ENCODE peak calls at places on chromosomes 13 and 19, in eight cellular contexts. B is uterus; F is suprapubic skin; D is left lung; E is tibial artery; Y is GM23338; J is left ventricle myocardium inferior; H is CD8-positive, alpha-beta T cell. V is an unnamed sample.

GRCh38 chr19:13817615-13818371 is 22.6 kb downstream of the ZSWIM4 start:
- DNase-seq in E (no peak), J (no peak), F (peak; percentile 80), H (no peak), D (peak; percentile 91), B (no peak), Y (peak; percentile 99), V (peak; percentile 91)

GRCh38 chr13:31625115-31625514 is 114.2 kb upstream of the RXFP2 start:
- DNase-seq in B (no peak), H (no peak), E (no peak), F (no peak), D (no peak), Y (no peak), J (no peak), V (no peak)

GRCh38 chr19:16861875-16862274 is 26.9 kb upstream of the F2RL3 start:
- DNase-seq in F (no peak), J (no peak), Y (no peak), B (no peak), H (no peak), D (peak; percentile 4), E (no peak), V (no peak)

GRCh38 chr13:33349314-33349995 is 63.9 kb upstream of the STARD13 start:
- DNase-seq in F (no peak), D (no peak), E (peak; percentile 74), B (peak; percentile 26), Y (peak; percentile 36), J (peak; percentile 28), H (no peak), V (no peak)

GRCh38 chr19:45717983-45718650 is 12.6 kb downstream of the FBXO46 start:
- DNase-seq in J (no peak), H (no peak), B (no peak), F (no peak), Y (no peak), E (peak; percentile 73), D (no peak), V (peak; percentile 66)

GRCh38 chr13:114049026-114049425 is 75.2 kb upstream of the C13orf46 start:
- DNase-seq in J (no peak), B (no peak), H (peak; percentile 34), E (no peak), D (peak; percentile 84), Y (no peak), F (no peak), V (no peak)

GRCh38 chr19:46731007-46731501 is 14.1 kb upstream of the PRKD2 start:
- DNase-seq in E (no peak), H (no peak), D (peak; percentile 91), B (no peak), F (no peak), J (no peak), Y (no peak), V (peak; percentile 71)

GRCh38 chr13:99971576-99972189 is at the start of gene ZIC5:
- DNase-seq in E (no peak), B (no peak), Y (peak; percentile 93), F (no peak), D (peak; percentile 54), H (no peak), J (no peak), V (no peak)

GRCh38 chr13:28409648-28410047 is 85.3 kb downstream of the FLT1 start:
- DNase-seq in D (no peak), Y (no peak), J (no peak), H (no peak), F (no peak), E (no peak), B (no peak), V (no peak)

GRCh38 chr19:49057636-49058234 is at the start of gene CGB7:
- DNase-seq in E (peak; percentile 80), B (peak; percentile 77), Y (peak; percentile 91), H (peak; percentile 23), D (peak; percentile 89), J (peak; percentile 78), F (no peak), V (peak; percentile 87)

GRCh38 chr19:14300281-14300680 is 81.0 kb upstream of the ADGRE5 start:
- DNase-seq in J (no peak), H (no peak), F (no peak), E (no peak), B (no peak), D (no peak), Y (peak; percentile 74), V (no peak)

GRCh38 chr13:34911159-34911558 is 30.9 kb upstream of the NBEA start:
- DNase-seq in B (no peak), E (no peak), Y (no peak), H (no peak), D (no peak), J (no peak), F (no peak), V (no peak)

GRCh38 chr13:107113387-107113786 is 545.5 kb upstream of the ARGLU1 start:
- DNase-seq in B (no peak), F (no peak), Y (no peak), H (no peak), J (no peak), E (no peak), D (no peak), V (no peak)

GRCh38 chr13:95603887-95604533 is 40.5 kb downstream of the DZIP1 start:
- DNase-seq in J (no peak), H (no peak), Y (no peak), D (peak; percentile 80), F (no peak), E (no peak), B (no peak), V (peak; percentile 70)

GRCh38 chr19:34310494-34310981 is 54.5 kb upstream of the GPI start:
- DNase-seq in F (no peak), B (no peak), H (no peak), D (no peak), J (no peak), E (no peak), Y (no peak), V (no peak)

DNA sequence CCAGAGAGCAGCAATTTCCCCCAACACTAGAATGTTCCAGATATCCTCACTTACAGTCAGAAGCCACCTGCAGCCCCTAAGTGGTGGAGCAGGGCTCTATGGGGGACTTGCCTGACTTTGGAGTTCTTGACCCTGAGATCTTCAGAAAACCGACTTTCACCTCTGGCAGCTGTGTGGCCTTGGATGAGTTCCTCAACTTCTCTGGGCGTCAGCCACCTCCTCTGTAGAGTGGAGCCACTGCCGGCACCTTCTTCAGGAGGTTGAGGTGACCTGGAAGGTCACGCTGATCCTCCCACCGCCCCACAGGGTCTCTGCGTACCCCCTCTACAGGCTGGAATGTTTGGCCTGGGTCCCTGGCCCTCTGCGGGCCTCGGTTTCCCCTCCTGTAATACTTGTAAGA is 7.1 kb upstream of the FUT5 start:
- DNase-seq in Y (no peak), E (no peak), H (no peak), B (no peak), D (no peak), F (no peak), J (no peak), V (no peak)
- TF ChIP-seq CTCF in Y (no peak), E (no peak), H (no peak), B (no peak), D (no peak), F (no peak), J (no peak), V (no peak)

GRCh38 chr19:55624109-55625003 is at the start of gene ZNF784:
- DNase-seq in Y (peak; percentile 96), H (peak; percentile 93), B (peak; percentile 92), F (peak; percentile 96), J (peak; percentile 92), E (peak; percentile 95), D (peak; percentile 96), V (peak; percentile 95)

GRCh38 chr19:55623130-55623868 is 1.1 kb downstream of the ZNF784 start:
- DNase-seq in H (no peak), D (peak; percentile 63), Y (no peak), J (no peak), B (no peak), F (no peak), E (no peak), V (no peak)

GRCh38 chr19:55622242-55622969 is 2.0 kb downstream of the ZNF784 start:
- DNase-seq in H (no peak), F (no peak), B (no peak), E (no peak), J (no peak), Y (no peak), D (peak; percentile 79), V (peak; percentile 64)

GRCh38 chr19:55626350-55626749 is 2.0 kb upstream of the ZNF784 start:
- DNase-seq in E (no peak), B (no peak), F (no peak), D (no peak), Y (no peak), J (no peak), H (peak; percentile 35), V (no peak)

GRCh38 chr19:55625004-55625326 is 599 bp upstream of the ZNF784 start:
- DNase-seq in J (no peak), B (no peak), D (peak; percentile 67), F (no peak), H (no peak), Y (peak; percentile 9), E (no peak), V (no peak)
- H3K4me3 ChIP-seq in J (peak overlapping the region; percentile 69), B (peak overlapping the region; percentile 58), D (peak overlapping the region; percentile 30), F (peak overlapping the region; percentile 62), H (peak overlapping the region; percentile 88), Y (peak overlapping the region; percentile 69), E (peak overlapping the region; percentile 61), V (peak overlapping the region; percentile 53)

DNA sequence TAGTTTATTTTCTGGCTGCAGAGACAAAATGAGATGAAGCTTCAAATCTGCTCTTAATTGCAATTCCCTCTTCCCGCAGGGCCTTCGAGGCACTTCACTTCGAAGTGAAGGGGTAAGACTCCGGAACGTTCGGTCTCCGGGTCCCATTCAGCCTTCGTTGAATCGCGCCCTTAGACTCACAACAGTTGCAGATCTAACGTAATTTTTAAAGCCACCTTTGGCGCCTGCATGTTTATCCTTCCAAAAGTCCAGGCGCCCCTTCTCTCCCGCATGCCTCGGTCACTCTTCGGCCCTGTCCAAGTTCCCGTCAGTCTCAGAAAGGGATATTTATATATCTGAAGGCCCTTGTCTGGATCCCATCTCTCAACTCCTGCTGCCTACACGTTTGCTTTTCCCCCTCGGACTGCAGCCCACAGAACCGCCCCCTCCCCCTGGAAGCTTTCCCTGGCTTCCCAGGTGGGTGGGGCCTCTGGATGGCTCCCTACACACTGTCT is 912 bp upstream of the KCTD12 start:
- DNase-seq in B (peak; percentile 23), J (peak; percentile 16), Y (peak; percentile 46), F (no peak), D (no peak), E (no peak), H (no peak), V (no peak)
- H3K27ac ChIP-seq in B (peak overlapping the region; percentile 95), J (peak overlapping the region; percentile 89), Y (no peak overlapping the region), F (peak overlapping the region; percentile 97), D (peak overlapping the region; percentile 95), E (peak overlapping the region; percentile 87), H (no peak overlapping the region), V (peak overlapping the region; percentile 92)

DNA sequence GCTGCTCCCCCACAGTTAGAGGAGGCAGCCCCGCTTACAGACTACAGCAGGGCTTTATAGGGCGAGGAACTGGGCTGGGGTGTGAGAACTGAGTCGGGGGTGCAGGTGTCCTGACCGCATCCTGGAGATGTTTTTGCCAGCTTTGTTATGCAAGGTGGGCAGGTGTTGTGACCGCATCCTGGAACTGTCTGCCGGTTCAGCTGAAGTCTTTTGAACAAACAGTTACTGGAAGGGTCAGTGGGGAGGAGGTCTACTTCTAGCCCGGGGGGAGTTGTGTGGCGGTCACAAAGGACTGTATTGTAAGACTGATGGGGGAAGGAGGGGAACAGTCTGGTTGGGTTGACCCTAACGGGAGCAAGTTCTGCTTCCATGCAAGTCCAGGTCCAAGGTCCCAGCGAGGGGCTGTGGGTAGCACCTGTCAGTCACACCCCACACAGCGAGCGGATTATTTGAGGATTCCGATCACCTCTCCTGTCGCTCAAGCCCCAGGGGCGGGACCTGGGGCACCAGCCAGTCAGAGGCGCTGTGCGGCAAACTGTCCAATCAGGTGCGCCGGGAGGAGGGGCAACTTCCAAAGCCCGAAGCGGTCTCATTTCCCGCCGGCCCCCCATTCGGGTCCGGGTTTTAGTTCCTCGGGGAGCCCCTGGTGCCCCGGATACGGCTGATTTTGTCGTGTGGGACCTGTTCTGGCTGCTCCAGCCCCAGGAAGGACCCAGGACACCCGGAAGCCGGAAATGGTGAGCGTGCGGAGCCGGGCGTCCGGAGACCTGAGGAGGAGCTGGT is at the start of gene ZNF101:
- DNase-seq in Y (peak; percentile 99), B (peak; percentile 91), J (peak; percentile 93), E (peak; percentile 96), F (peak; percentile 97), H (peak; percentile 89), D (peak; percentile 96), V (peak; percentile 97)
- TF ChIP-seq CTCF in Y (no peak), B (no peak), J (no peak), E (no peak), F (no peak), H (no peak), D (no peak), V (no peak)

V was measured in upper lobe of right lung.